ENCODE peak calls at places on chromosome 16, in ten cellular contexts. Z is activated T-cell treated with anti-CD3 and anti-CD28 coated beads, Interleukin-2, amount 50 U/mL, for 4 hours; J is Caco-2; G is activated gamma-delta T cell treated with anti-CD3 and anti-CD28 coated beads, Interleukin-2, amount 50 U/mL, for 16 hours; I is NCI-H748 treated with DMSO at 0.1 percent for 48 hours; B is T-cell; L is activated naive CD8-positive, alpha-beta T cell treated with anti-CD3 and anti-CD28 coated beads, Interleukin-2, amount 50 U/mL, for 24 hours; C is D341Med; W is AG09319; X is activated CD8-positive, alpha-beta memory T cell treated with anti-CD3 and anti-CD28 coated beads for 48 hours. S is an unnamed sample.

GRCh38 chr16:75476817-75477216 is 12.3 kb upstream of the TMEM170A start:
- DNase-seq in Z (no peak), J (no peak), G (no peak), I (no peak), B (no peak), L (no peak), C (no peak), W (no peak), X (no peak), S (no peak)

GRCh38 chr16:47667956-47668355 is 206.8 kb downstream of the PHKB start:
- DNase-seq in Z (no peak), J (no peak), G (no peak), I (no peak), B (no peak), L (no peak), C (no peak), W (no peak), X (no peak), S (no peak)

GRCh38 chr16:66894948-66895696 is 14.8 kb downstream of the PDP2 start:
- DNase-seq in Z (peak), J (peak), G (no peak), I (peak), B (no peak), L (peak), C (peak), W (peak), X (no peak), S (peak)

GRCh38 chr16:81629896-81630631 is 149.0 kb upstream of the PLCG2 start:
- DNase-seq in Z (no peak), J (no peak), G (no peak), I (no peak), B (no peak), L (no peak), C (peak), W (no peak), X (no peak), S (no peak)

GRCh38 chr16:50303041-50303604 is 36.8 kb downstream of the ADCY7 start:
- DNase-seq in Z (peak), J (no peak), G (no peak), I (no peak), B (no peak), L (no peak), C (no peak), W (no peak), X (no peak), S (no peak)

GRCh38 chr16:68475071-68475470 is 26.8 kb upstream of the SMPD3 start:
- DNase-seq in Z (no peak), J (peak), G (no peak), I (no peak), B (no peak), L (no peak), C (no peak), W (no peak), X (no peak), S (no peak)

GRCh38 chr16:9260665-9261064 is 169.2 kb downstream of the HAPSTR1 start:
- DNase-seq in Z (no peak), J (no peak), G (no peak), I (peak), B (no peak), L (no peak), C (no peak), W (no peak), X (no peak), S (no peak)

GRCh38 chr16:17313085-17313611 is 157.6 kb downstream of the XYLT1 start:
- DNase-seq in Z (no peak), J (no peak), G (no peak), I (no peak), B (no peak), L (no peak), C (no peak), W (no peak), X (no peak), S (peak)

GRCh38 chr16:10992797-10993196 is 48.4 kb downstream of the CLEC16A start:
- DNase-seq in Z (peak), J (no peak), G (no peak), I (no peak), B (no peak), L (peak), C (no peak), W (no peak), X (no peak), S (no peak)

GRCh38 chr16:89687092-89687940 is 827 bp downstream of the CDK10 start:
- DNase-seq in Z (no peak), J (peak), G (no peak), I (no peak), B (no peak), L (no peak), C (no peak), W (no peak), X (no peak), S (no peak)

GRCh38 chr16:73051903-73052302 is 4.0 kb upstream of the ZFHX3 start:
- DNase-seq in Z (no peak), J (no peak), G (no peak), I (no peak), B (no peak), L (no peak), C (no peak), W (no peak), X (no peak), S (no peak)

GRCh38 chr16:86069736-86070298 is 170.9 kb downstream of the IRF8 start:
- DNase-seq in Z (no peak), J (no peak), G (no peak), I (no peak), B (no peak), L (no peak), C (no peak), W (no peak), X (no peak), S (no peak)

GRCh38 chr16:12097523-12098428 is 121.2 kb downstream of the SNX29 start:
- DNase-seq in Z (no peak), J (peak), G (no peak), I (no peak), B (no peak), L (no peak), C (no peak), W (peak), X (no peak), S (no peak)

GRCh38 chr16:46496701-46497100 is 124.5 kb downstream of the SHCBP1 start:
- DNase-seq in Z (no peak), J (no peak), G (no peak), I (no peak), B (no peak), L (no peak), C (no peak), W (no peak), X (no peak), S (no peak)

GRCh38 chr16:22373662-22374310 is 633 bp downstream of the CDR2 start:
- DNase-seq in Z (peak), J (peak), G (no peak), I (no peak), B (peak), L (peak), C (peak), W (no peak), X (peak), S (peak)

GRCh38 chr16:78816499-78817441 is 717.3 kb downstream of the WWOX start:
- DNase-seq in Z (no peak), J (peak), G (no peak), I (no peak), B (no peak), L (no peak), C (no peak), W (no peak), X (no peak), S (no peak)

GRCh38 chr16:58196898-58197313 is 1.0 kb downstream of the CSNK2A2 start:
- DNase-seq in Z (no peak), J (peak), G (no peak), I (no peak), B (no peak), L (no peak), C (peak), W (no peak), X (no peak), S (no peak)

GRCh38 chr16:17261197-17261858 is 209.4 kb downstream of the XYLT1 start:
- DNase-seq in Z (no peak), J (no peak), G (no peak), I (no peak), B (no peak), L (no peak), C (no peak), W (no peak), X (no peak), S (no peak)